ENCODE peak calls at places on chromosomes 2 and 18, in ten cellular contexts. M, Z, A, F, C, O, T, D, R and P are unnamed samples.

GRCh38 chr2:207046642-207047213 is 107.4 kb downstream of the CPO start:
- DNase-seq in R (no peak), O (no peak), A (no peak), C (no peak), F (no peak), Z (no peak), M (no peak), T (no peak), D (no peak), P (no peak)

GRCh38 chr2:147538088-147538487 is 306.7 kb upstream of the ACVR2A start:
- DNase-seq in A (no peak), R (no peak), M (no peak), D (no peak), C (no peak), O (no peak), F (no peak), T (no peak), Z (no peak), P (no peak)

GRCh38 chr2:37583402-37583801 is 88.0 kb downstream of the CDC42EP3 start:
- DNase-seq in D (no peak), R (no peak), T (no peak), O (no peak), C (no peak), M (no peak), F (no peak), Z (no peak), A (no peak), P (no peak)

GRCh38 chr18:12044591-12044990 is 49.1 kb upstream of the ANKRD62 start:
- DNase-seq in M (no peak), Z (no peak), A (no peak), F (no peak), R (no peak), T (no peak), D (no peak), C (no peak), O (no peak), P (no peak)

GRCh38 chr2:200158586-200159365 is 147.7 kb upstream of the SPATS2L start:
- DNase-seq in T (no peak), O (no peak), Z (no peak), D (no peak), A (no peak), M (no peak), R (peak), C (no peak), F (no peak), P (no peak)

GRCh38 chr2:85326946-85327756 is 638 bp downstream of the TGOLN2 start:
- DNase-seq in O (peak), Z (peak), R (no peak), C (peak), F (peak), M (no peak), T (no peak), D (no peak), A (peak), P (no peak)

GRCh38 chr2:22999951-23000350 is 385.0 kb upstream of the KLHL29 start:
- DNase-seq in A (no peak), M (no peak), D (no peak), Z (no peak), T (no peak), O (no peak), R (no peak), F (no peak), C (no peak), P (no peak)

GRCh38 chr2:61426267-61426897 is 44.5 kb downstream of the USP34 start:
- DNase-seq in R (no peak), T (no peak), D (peak), C (peak), O (peak), F (no peak), Z (no peak), A (no peak), M (no peak), P (no peak)

GRCh38 chr2:151269798-151270568 is 8.3 kb upstream of the RBM43 start:
- DNase-seq in M (no peak), R (no peak), D (no peak), T (no peak), O (no peak), A (no peak), F (no peak), C (no peak), Z (no peak), P (no peak)

GRCh38 chr2:25618676-25619075 is 54.7 kb downstream of the DTNB start:
- DNase-seq in M (no peak), F (no peak), O (no peak), T (no peak), R (no peak), C (no peak), Z (peak), D (peak), A (no peak), P (no peak)
- TF ChIP-seq POLR2AphosphoS5 in M (no peak), F (no peak), O (no peak), T (no peak), R (no peak), C (no peak), Z (peak), D (no peak), A (no peak), P (no peak)

DNA sequence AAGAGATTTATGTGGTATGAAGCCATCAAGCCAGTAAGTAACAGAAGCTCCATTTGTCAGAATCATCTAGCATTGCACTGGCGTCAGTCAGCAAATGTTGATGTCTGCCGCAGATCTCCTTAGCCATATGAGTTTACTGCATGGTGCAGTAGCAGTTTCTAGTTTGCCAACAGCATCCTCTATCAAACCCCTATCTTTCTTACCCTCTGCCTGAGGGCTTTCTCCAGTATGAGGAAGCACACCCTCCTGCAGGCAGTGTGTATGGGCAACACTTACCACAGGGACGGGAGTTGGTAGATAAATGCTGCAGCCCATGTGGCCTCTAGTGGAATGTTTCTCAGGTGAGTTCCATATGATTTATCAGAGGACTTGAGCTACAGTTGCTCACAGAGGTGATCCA is 63.7 kb downstream of the EFEMP1 start:
- DNase-seq in M (no peak), F (no peak), Z (no peak), C (no peak), O (no peak), R (no peak), T (no peak), D (no peak), A (no peak), P (no peak)
- TF ChIP-seq POLR2AphosphoS5 in M (no peak), F (no peak), Z (no peak), C (no peak), O (no peak), R (no peak), T (no peak), D (no peak), A (no peak), P (no peak)

GRCh38 chr2:64325477-64325851 is 128.5 kb upstream of the LGALSL start:
- DNase-seq in M (no peak), R (no peak), T (no peak), D (no peak), Z (no peak), O (no peak), F (no peak), A (no peak), C (no peak), P (no peak)

GRCh38 chr2:64327129-64327509 is 126.8 kb upstream of the LGALSL start:
- DNase-seq in O (no peak), A (no peak), M (no peak), D (no peak), R (no peak), F (no peak), T (no peak), C (no peak), Z (no peak), P (no peak)

GRCh38 chr2:64326578-64327050 is 127.3 kb upstream of the LGALSL start:
- DNase-seq in A (no peak), R (no peak), F (no peak), C (no peak), M (no peak), D (no peak), T (no peak), O (no peak), Z (no peak), P (no peak)

GRCh38 chr2:64324746-64325410 is 129.1 kb upstream of the LGALSL start:
- DNase-seq in O (no peak), R (no peak), C (no peak), T (no peak), D (no peak), A (no peak), Z (no peak), F (no peak), M (peak), P (no peak)

GRCh38 chr2:64325852-64326577 is 127.9 kb upstream of the LGALSL start:
- DNase-seq in A (no peak), D (no peak), C (no peak), M (no peak), F (no peak), O (no peak), T (peak), R (no peak), Z (no peak), P (peak)
- TF ChIP-seq POLR2AphosphoS5 in A (no peak), D (no peak), C (no peak), M (no peak), F (no peak), O (peak), T (peak), R (no peak), Z (no peak), P (no peak)

GRCh38 chr2:190979906-190980629 is 33.9 kb downstream of the STAT1 start:
- DNase-seq in D (no peak), T (no peak), O (peak), C (no peak), R (no peak), A (peak), F (no peak), Z (peak), M (no peak), P (no peak)
- TF ChIP-seq POLR2AphosphoS5 in D (no peak), T (peak), O (peak), C (no peak), R (peak), A (no peak), F (no peak), Z (peak), M (peak), P (peak)

DNA sequence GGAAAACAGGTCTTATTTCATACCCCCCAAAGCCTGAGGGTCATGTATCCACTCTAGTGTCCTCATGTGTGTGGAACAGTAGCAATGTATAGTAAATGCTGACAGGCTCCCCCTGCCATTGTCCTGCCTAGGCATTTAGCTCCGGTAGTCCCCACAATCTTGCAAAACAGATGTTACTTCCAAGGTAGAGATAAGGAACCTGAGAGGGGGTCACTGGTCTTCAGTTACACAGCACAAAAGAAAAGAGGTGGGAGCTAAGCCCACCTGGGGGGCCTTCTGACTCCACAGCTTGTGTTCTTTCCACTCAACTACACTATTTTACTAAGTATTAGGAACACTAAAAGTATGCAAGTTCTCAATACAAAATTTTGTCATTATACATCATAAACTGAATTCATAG is 17.4 kb upstream of the FECH start:
- DNase-seq in O (no peak), R (no peak), A (no peak), Z (no peak), M (no peak), D (no peak), F (no peak), C (no peak), T (no peak), P (no peak)
- TF ChIP-seq POLR2AphosphoS5 in O (no peak), R (no peak), A (no peak), Z (no peak), M (no peak), D (no peak), F (no peak), C (no peak), T (no peak), P (no peak)

DNA sequence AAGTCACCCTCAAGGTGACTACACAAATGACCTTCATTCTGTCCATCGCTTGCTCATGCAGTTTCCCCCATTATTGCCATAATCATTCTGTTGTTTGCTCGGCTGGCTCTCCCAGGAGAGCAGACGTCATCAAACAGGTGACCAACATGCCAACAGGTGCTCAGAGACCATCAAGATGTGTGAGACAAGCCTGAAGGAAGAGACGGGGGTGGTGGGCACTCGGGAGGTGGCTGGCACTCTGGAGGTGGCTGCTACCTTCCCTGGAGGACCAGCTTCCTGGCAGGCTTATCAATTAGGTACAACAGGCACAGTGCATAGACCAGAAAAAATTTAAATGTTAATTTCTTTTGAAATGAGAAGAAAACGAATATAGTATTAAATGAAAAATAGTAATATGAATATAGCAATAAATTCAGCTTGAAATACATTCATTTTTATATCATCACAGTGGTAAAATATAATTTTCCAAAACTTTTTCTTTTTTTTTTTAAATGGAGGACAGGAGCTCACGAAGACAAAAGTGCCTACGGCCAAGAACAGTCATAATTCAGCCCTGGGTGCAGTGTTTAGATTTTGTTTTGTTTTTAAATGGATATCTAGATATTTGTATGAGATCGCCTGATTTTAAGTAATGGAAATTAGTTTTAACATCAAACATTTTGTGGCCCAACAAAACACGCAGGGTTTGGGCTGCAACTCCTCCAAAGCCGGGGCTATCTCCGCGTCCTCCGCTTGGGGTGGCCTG is 16.9 kb upstream of the HAAO start:
- DNase-seq in D (no peak), R (no peak), T (no peak), F (no peak), O (no peak), M (no peak), Z (no peak), A (peak), C (no peak), P (peak)
- TF ChIP-seq POLR2AphosphoS5 in D (no peak), R (no peak), T (no peak), F (no peak), O (no peak), M (peak), Z (peak), A (no peak), C (no peak), P (peak)

GRCh38 chr2:241773511-241774418 is 2.9 kb upstream of the GAL3ST2 start:
- DNase-seq in D (no peak), C (no peak), R (no peak), T (no peak), A (peak), M (peak), F (no peak), O (peak), Z (no peak), P (no peak)
- TF ChIP-seq POLR2AphosphoS5 in D (no peak), C (no peak), R (no peak), T (no peak), A (no peak), M (no peak), F (no peak), O (no peak), Z (no peak), P (no peak)

GRCh38 chr2:70087703-70088507 is 628 bp downstream of the PCBP1 start:
- DNase-seq in Z (peak), R (no peak), A (peak), M (peak), F (peak), O (peak), C (peak), D (no peak), T (no peak), P (peak)

GRCh38 chr2:70089220-70089945 is 2.1 kb downstream of the PCBP1 start:
- DNase-seq in D (no peak), R (no peak), Z (no peak), F (no peak), T (no peak), C (peak), A (peak), M (no peak), O (no peak), P (no peak)

GRCh38 chr2:70089946-70090523 is 2.8 kb downstream of the PCBP1 start:
- DNase-seq in R (no peak), O (no peak), A (no peak), D (no peak), T (no peak), C (peak), F (no peak), Z (no peak), M (no peak), P (no peak)

GRCh38 chr2:70086838-70087702 is at the start of gene PCBP1:
- DNase-seq in O (peak), D (peak), M (peak), Z (peak), F (peak), A (peak), T (peak), C (peak), R (peak), P (no peak)

DNA sequence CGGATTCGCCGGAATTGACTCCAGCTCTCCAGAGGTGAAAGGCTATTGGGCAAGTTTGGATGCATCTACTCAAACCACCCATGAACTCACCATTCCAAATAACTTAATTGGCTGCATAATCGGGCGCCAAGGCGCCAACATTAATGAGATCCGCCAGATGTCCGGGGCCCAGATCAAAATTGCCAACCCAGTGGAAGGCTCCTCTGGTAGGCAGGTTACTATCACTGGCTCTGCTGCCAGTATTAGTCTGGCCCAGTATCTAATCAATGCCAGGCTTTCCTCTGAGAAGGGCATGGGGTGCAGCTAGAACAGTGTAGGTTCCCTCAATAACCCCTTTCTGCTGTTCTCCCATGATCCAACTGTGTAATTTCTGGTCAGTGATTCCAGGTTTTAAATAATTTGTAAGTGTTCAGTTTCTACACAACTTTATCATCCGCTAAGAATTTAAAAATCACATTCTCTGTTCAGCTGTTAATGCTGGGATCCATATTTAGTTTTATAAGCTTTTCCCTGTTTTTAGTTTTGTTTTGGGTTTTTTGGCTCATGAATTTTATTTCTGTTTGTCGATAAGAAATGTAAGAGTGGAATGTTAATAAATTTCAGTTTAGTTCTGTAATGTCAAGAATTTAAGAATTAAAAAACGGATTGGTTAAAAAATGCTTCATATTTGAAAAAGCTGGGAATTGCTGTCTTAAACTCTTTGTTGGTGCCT is 1.4 kb downstream of the PCBP1 start:
- DNase-seq in A (no peak), C (no peak), O (no peak), F (no peak), D (no peak), T (no peak), Z (no peak), R (no peak), M (no peak), P (no peak)
- TF ChIP-seq POLR2AphosphoS5 in A (no peak), C (no peak), O (no peak), F (no peak), D (no peak), T (no peak), Z (no peak), R (no peak), M (no peak), P (no peak)